ENCODE peak calls at places on chromosomes 11 and 22, in nine cellular contexts. D is sigmoid colon, J is kidney, Z is HFF-Myc, W is fibroblast of pulmonary artery, K is body of pancreas, Q is fibroblast of lung, H is vagina, V is choroid plexus epithelial cell. C is an unnamed sample.

GRCh38 chr11:132855516-132855915 is 676.8 kb downstream of the OPCML start:
- DNase-seq in K (no peak), V (no peak), J (no peak), H (no peak), Q (no peak), W (no peak), Z (no peak), D (no peak), C (no peak)

GRCh38 chr22:30968015-30968923 is at the start of gene MORC2:
- DNase-seq in W (peak), D (peak), J (peak), Z (no peak), V (peak), K (peak), Q (no peak), H (no peak), C (no peak)

GRCh38 chr11:1437500-1437899 is 47.8 kb downstream of the BRSK2 start:
- DNase-seq in J (no peak), Q (peak), W (peak), H (no peak), Z (no peak), K (peak), V (peak), D (no peak), C (no peak)

GRCh38 chr22:46042786-46043185 is 65.8 kb upstream of the WNT7B start:
- DNase-seq in H (no peak), V (no peak), K (peak), Z (no peak), W (no peak), D (peak), J (no peak), Q (no peak), C (no peak)

GRCh38 chr11:130381317-130381716 is 47.1 kb downstream of the ADAMTS8 start:
- DNase-seq in W (no peak), V (no peak), J (no peak), Q (no peak), Z (no peak), H (no peak), D (no peak), K (no peak), C (no peak)

GRCh38 chr11:111785076-111785475 is 18.9 kb upstream of the PPP2R1B start:
- DNase-seq in Q (no peak), V (no peak), W (no peak), D (no peak), J (no peak), K (no peak), Z (no peak), H (no peak), C (no peak)

GRCh38 chr11:78037825-78038620 is 14.9 kb upstream of the KCTD14 start:
- DNase-seq in W (no peak), H (no peak), K (peak), Q (no peak), Z (no peak), D (no peak), J (no peak), V (no peak), C (no peak)

GRCh38 chr11:121328213-121328966 is 35.8 kb downstream of the SC5D start:
- DNase-seq in W (no peak), Z (no peak), H (no peak), J (no peak), Q (no peak), D (no peak), K (no peak), V (no peak), C (no peak)

GRCh38 chr22:35350539-35351503 is 30.1 kb upstream of the HMOX1 start:
- DNase-seq in W (peak), H (no peak), Z (peak), D (peak), Q (peak), J (peak), V (peak), K (peak), C (no peak)

GRCh38 chr11:28763876-28764275 is 655.7 kb downstream of the METTL15 start:
- DNase-seq in D (no peak), V (no peak), K (no peak), Q (no peak), W (no peak), Z (no peak), J (no peak), H (no peak), C (no peak)

GRCh38 chr22:49634006-49634772 is 193.5 kb downstream of the BRD1 start:
- DNase-seq in V (no peak), K (no peak), H (no peak), D (no peak), W (no peak), J (peak), Z (no peak), Q (no peak), C (no peak)

GRCh38 chr11:1628506-1629325 is 859 bp upstream of the KRTAP5-5 start:
- DNase-seq in W (peak), K (peak), V (peak), H (no peak), Q (peak), D (peak), Z (no peak), J (peak), C (no peak)

GRCh38 chr11:57901278-57901677 is 122.4 kb upstream of the OR9Q1 start:
- DNase-seq in D (no peak), J (no peak), W (no peak), K (no peak), Q (no peak), Z (no peak), H (no peak), V (no peak), C (no peak)

GRCh38 chr11:78424334-78425270 is 7.0 kb upstream of the GAB2 start:
- DNase-seq in W (peak), J (no peak), V (peak), Q (peak), H (no peak), D (no peak), K (no peak), Z (no peak), C (no peak)

GRCh38 chr11:33868646-33869461 is 23.0 kb downstream of the LMO2 start:
- DNase-seq in Z (no peak), Q (no peak), J (peak), H (no peak), D (no peak), W (no peak), K (no peak), V (no peak), C (no peak)

GRCh38 chr11:75425422-75425821 is 7.6 kb downstream of the KLHL35 start:
- DNase-seq in K (no peak), D (no peak), V (no peak), H (no peak), Q (no peak), Z (no peak), J (no peak), W (no peak), C (no peak)

GRCh38 chr11:134731562-134731961 is 319.5 kb upstream of the B3GAT1 start:
- DNase-seq in W (no peak), J (no peak), H (no peak), D (no peak), V (no peak), Q (no peak), K (no peak), Z (no peak), C (no peak)

GRCh38 chr11:58926695-58927094 is 12.6 kb upstream of the GLYATL1 start:
- DNase-seq in Z (no peak), W (peak), H (no peak), Q (peak), V (peak), J (no peak), D (no peak), K (no peak), C (peak)

GRCh38 chr11:30225642-30226041 is 5.2 kb upstream of the FSHB start:
- DNase-seq in H (no peak), Z (no peak), W (no peak), V (no peak), K (no peak), Q (no peak), D (no peak), J (no peak), C (no peak)

GRCh38 chr11:1382831-1383607 is 6.7 kb upstream of the BRSK2 start:
- DNase-seq in J (peak), D (peak), V (peak), Q (peak), W (peak), H (no peak), K (peak), Z (peak), C (no peak)

GRCh38 chr11:68128682-68129327 is 7.6 kb upstream of the CHKA start:
- DNase-seq in Z (no peak), W (peak), J (peak), D (peak), Q (peak), H (no peak), K (peak), V (peak), C (no peak)

GRCh38 chr22:49415219-49415951 is 412.3 kb downstream of the BRD1 start:
- DNase-seq in Q (no peak), W (no peak), K (no peak), J (peak), D (peak), H (no peak), V (no peak), Z (no peak), C (no peak)

GRCh38 chr11:110852925-110853324 is 140.7 kb upstream of the ARHGAP20 start:
- DNase-seq in W (no peak), J (no peak), Q (peak), K (no peak), Z (no peak), D (no peak), H (no peak), V (no peak), C (no peak)

GRCh38 chr11:70604221-70604620 is 205.9 kb downstream of the CTTN start:
- DNase-seq in J (no peak), H (no peak), D (no peak), Z (no peak), Q (no peak), W (no peak), K (no peak), V (no peak), C (no peak)

GRCh38 chr11:70603064-70603755 is 204.9 kb downstream of the CTTN start:
- DNase-seq in J (peak), V (no peak), D (no peak), Q (no peak), H (no peak), W (no peak), Z (no peak), K (no peak), C (no peak)

GRCh38 chr11:70604630-70605520 is 206.5 kb downstream of the CTTN start:
- DNase-seq in H (no peak), V (no peak), Z (no peak), J (peak), K (no peak), D (no peak), W (no peak), Q (no peak), C (no peak)

GRCh38 chr11:70601861-70602575 is 203.7 kb downstream of the CTTN start:
- DNase-seq in V (no peak), D (no peak), K (no peak), W (no peak), Z (no peak), J (peak), Q (no peak), H (no peak), C (no peak)

DNA sequence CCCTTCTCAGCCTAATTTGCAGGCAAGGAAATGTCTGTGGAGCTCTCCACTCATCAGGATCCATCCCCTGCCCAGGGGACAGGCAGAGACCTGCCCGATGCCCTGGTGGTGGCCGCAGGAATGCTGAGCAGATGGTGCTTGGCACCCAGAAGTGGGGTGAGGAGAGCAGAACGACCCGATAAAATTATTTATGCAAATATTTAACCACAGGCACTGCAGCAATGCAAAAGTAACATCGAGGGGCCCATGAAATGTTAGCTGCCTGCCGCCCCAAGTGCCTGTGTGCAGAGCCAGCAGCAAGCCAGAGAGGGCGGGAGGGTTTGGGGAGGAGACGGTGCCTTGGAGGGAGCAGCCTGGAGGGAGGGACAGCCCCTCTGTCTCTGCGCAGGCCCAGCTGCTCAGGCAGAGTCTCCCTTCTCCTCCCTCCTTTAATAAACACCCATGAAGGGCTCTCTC is 205.5 kb downstream of the CTTN start:
- DNase-seq in V (no peak), Z (no peak), H (no peak), Q (no peak), J (peak), W (no peak), D (no peak), K (no peak), C (no peak)
- TF ChIP-seq CTCF in V (no peak), Z (no peak), H (no peak), Q (no peak), J (no peak), W (no peak), D (no peak), K (no peak), C (no peak)

GRCh38 chr11:129364143-129364654 is 11.4 kb upstream of the BARX2 start:
- DNase-seq in W (peak), Z (peak), K (peak), D (peak), V (peak), J (peak), Q (peak), H (no peak), C (peak)
- H3K4me3 ChIP-seq in W (no peak), Z (no peak), K (no peak), D (no peak), V (no peak), J (peak), Q (no peak), H (no peak), C (peak)

GRCh38 chr11:20443596-20443995 is 56.1 kb downstream of the PRMT3 start:
- DNase-seq in K (no peak), H (no peak), V (peak), W (peak), J (no peak), Z (no peak), Q (peak), D (no peak), C (no peak)
- TF ChIP-seq CTCF in K (no peak), H (no peak), V (peak), W (peak), J (no peak), Z (peak), Q (peak), D (no peak), C (peak)

GRCh38 chr11:62646825-62647608 is 604 bp upstream of the GANAB start:
- DNase-seq in H (no peak), D (peak), V (no peak), W (no peak), Q (no peak), Z (no peak), K (no peak), J (peak), C (no peak)
- H3K4me3 ChIP-seq in H (peak), D (peak), V (no peak), W (no peak), Q (peak), Z (peak), K (no peak), J (peak), C (peak)

GRCh38 chr22:23893446-23893956 is 682 bp upstream of the MIF start:
- DNase-seq in V (no peak), D (peak), W (no peak), Z (no peak), Q (no peak), K (no peak), H (no peak), J (no peak), C (no peak)

GRCh38 chr22:23895599-23896144 is 1.5 kb downstream of the MIF start:
- DNase-seq in J (no peak), V (no peak), Q (no peak), K (no peak), D (no peak), H (no peak), Z (no peak), W (no peak), C (no peak)

GRCh38 chr22:23893957-23894709 is at the start of gene MIF:
- DNase-seq in H (no peak), V (peak), D (peak), Q (peak), J (peak), Z (peak), K (peak), W (peak), C (peak)

GRCh38 chr22:23896166-23896522 is 2.0 kb downstream of the MIF start:
- DNase-seq in W (no peak), D (no peak), V (no peak), Q (no peak), H (no peak), K (no peak), Z (no peak), J (no peak), C (no peak)

DNA sequence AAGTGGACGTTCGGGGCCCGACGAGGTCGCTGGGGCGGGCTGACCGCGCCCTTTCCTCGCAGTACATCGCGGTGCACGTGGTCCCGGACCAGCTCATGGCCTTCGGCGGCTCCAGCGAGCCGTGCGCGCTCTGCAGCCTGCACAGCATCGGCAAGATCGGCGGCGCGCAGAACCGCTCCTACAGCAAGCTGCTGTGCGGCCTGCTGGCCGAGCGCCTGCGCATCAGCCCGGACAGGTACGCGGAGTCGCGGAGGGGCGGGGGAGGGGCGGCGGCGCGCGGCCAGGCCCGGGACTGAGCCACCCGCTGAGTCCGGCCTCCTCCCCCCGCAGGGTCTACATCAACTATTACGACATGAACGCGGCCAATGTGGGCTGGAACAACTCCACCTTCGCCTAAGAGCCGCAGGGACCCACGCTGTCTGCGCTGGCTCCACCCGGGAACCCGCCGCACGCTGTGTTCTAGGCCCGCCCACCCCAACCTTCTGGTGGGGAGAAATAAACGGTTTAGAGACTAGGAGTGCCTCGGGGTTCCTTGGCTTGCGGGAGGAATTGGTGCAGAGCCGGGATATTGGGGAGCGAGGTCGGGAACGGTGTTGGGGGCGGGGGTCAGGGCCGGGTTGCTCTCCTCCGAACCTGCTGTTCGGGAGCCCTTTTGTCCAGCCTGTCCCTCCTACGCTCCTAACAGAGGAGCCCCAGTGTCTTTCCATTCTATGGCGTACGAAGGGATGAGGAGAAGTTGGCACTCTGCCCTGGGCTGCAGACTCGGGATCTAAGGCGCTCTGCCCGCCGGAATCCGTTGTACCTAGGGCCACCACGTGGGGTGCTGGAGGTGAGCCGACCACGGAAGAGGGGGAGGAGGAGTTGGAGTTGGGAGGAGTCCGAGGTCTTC is 771 bp downstream of the MIF start:
- DNase-seq in K (peak), D (peak), H (no peak), Z (no peak), W (peak), Q (peak), V (peak), J (peak), C (peak)
- TF ChIP-seq CTCF in K (no peak), D (no peak), H (no peak), Z (peak), W (peak), Q (no peak), V (peak), J (peak), C (peak)

DNA sequence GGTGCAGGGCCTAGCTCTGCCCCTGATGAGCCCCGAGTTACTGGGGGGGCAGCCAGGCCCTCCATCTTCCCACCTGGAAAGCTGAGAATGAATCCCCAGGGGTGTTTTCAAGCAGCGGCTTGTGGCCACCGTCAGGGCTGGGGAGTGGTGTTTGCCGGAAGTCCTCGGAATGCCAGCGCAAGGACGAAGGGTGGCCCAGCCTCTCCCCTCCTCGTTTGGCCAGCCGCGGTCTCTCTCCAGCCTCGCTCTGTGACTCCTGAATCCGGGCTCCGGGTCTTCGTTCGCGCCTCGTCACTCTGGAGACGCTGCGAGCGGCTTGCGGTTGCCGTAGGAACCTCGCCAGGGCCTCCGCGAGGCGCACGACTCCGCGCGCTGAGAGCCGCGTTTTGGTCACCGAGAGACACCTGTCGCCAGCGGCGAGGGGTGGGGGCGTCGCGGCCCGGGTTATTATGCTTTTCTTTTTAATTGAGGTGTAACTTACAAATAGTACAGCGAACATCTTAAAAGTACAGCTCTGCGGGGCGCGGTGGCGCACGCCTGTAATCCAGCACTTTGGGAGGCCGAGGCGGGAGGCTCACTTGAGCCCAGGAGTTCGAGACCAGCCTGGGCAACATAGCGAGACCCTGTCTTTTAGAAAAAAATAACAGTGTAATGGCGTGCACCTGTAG is 6.3 kb upstream of the KDELR3 start:
- DNase-seq in K (peak), J (peak), Q (peak), D (peak), W (peak), V (peak), Z (peak), H (no peak), C (no peak)
- H3K4me3 ChIP-seq in K (no peak), J (peak), Q (no peak), D (peak), W (no peak), V (peak), Z (no peak), H (peak), C (peak)